ENCODE peak calls at places on chromosomes 3 and 15, in eight cellular contexts. A is suprapubic skin, B is IMR-90, Z is prostate gland, Y is stomach, P is K562, W is heart left ventricle, X is body of pancreas. N is an unnamed sample.

GRCh38 chr15:37046876-37047614 is 53.3 kb downstream of the MEIS2 start:
- DNase-seq in A (no peak), B (peak; percentile 70), Z (no peak), Y (no peak), P (no peak), W (no peak), X (no peak), N (no peak)

GRCh38 chr3:176759815-176760506 is 437.3 kb downstream of the TBL1XR1 start:
- DNase-seq in A (no peak), B (no peak), Z (no peak), Y (no peak), P (no peak), W (no peak), X (peak; percentile 79), N (no peak)

GRCh38 chr15:93001881-93002280 is 87.1 kb downstream of the RGMA start:
- DNase-seq in A (no peak), B (no peak), Z (no peak), Y (no peak), P (no peak), W (no peak), X (no peak), N (no peak)

GRCh38 chr3:111027868-111028267 is 43.7 kb upstream of the NECTIN3 start:
- DNase-seq in A (no peak), B (no peak), Z (no peak), Y (no peak), P (no peak), W (no peak), X (no peak), N (no peak)

GRCh38 chr3:190378240-190378891 is 9.6 kb upstream of the CLDN16 start:
- DNase-seq in A (no peak), B (peak; percentile 79), Z (peak; percentile 75), Y (no peak), P (no peak), W (no peak), X (peak; percentile 40), N (no peak)

GRCh38 chr3:134150476-134150875 is 100.2 kb downstream of the RYK start:
- DNase-seq in A (no peak), B (no peak), Z (no peak), Y (no peak), P (no peak), W (no peak), X (no peak), N (no peak)

GRCh38 chr3:120433662-120434331 is 17.0 kb downstream of the FSTL1 start:
- DNase-seq in A (peak; percentile 48), B (no peak), Z (no peak), Y (no peak), P (no peak), W (no peak), X (no peak), N (no peak)

GRCh38 chr3:118556983-118557382 is 477.7 kb downstream of the IGSF11 start:
- DNase-seq in A (no peak), B (no peak), Z (no peak), Y (no peak), P (no peak), W (no peak), X (no peak), N (no peak)

GRCh38 chr3:159627229-159627628 is 361.4 kb upstream of the IL12A start:
- DNase-seq in A (no peak), B (no peak), Z (no peak), Y (no peak), P (no peak), W (no peak), X (no peak), N (no peak)

GRCh38 chr3:15271785-15272381 is 60.5 kb downstream of the SH3BP5 start:
- DNase-seq in A (peak; percentile 38), B (no peak), Z (no peak), Y (peak; percentile 47), P (no peak), W (peak; percentile 67), X (peak; percentile 74), N (no peak)

GRCh38 chr3:1571736-1572135 is 478.9 kb downstream of the CNTN6 start:
- DNase-seq in A (no peak), B (no peak), Z (no peak), Y (no peak), P (no peak), W (no peak), X (no peak), N (no peak)

GRCh38 chr3:54122802-54123537 is 618 bp downstream of the CACNA2D3 start:
- DNase-seq in A (no peak), B (no peak), Z (no peak), Y (no peak), P (no peak), W (no peak), X (no peak), N (no peak)

GRCh38 chr3:74268753-74269152 is 345.7 kb downstream of the CNTN3 start:
- DNase-seq in A (no peak), B (peak; percentile 59), Z (no peak), Y (no peak), P (no peak), W (no peak), X (no peak), N (no peak)

GRCh38 chr15:58771621-58772235 is 626 bp downstream of the MINDY2 start:
- DNase-seq in A (no peak), B (no peak), Z (peak; percentile 59), Y (peak; percentile 56), P (peak; percentile 55), W (peak; percentile 46), X (peak; percentile 54), N (peak; percentile 10)

GRCh38 chr3:13145826-13146642 is 72.8 kb upstream of the IQSEC1 start:
- DNase-seq in A (peak; percentile 65), B (no peak), Z (no peak), Y (no peak), P (no peak), W (no peak), X (no peak), N (no peak)

GRCh38 chr3:14166877-14167605 is 11.4 kb downstream of the XPC start:
- DNase-seq in A (no peak), B (peak; percentile 26), Z (no peak), Y (no peak), P (no peak), W (no peak), X (no peak), N (no peak)

GRCh38 chr3:193520738-193521137 is 34.0 kb downstream of the ATP13A4 start:
- DNase-seq in A (no peak), B (no peak), Z (no peak), Y (no peak), P (no peak), W (no peak), X (no peak), N (no peak)

GRCh38 chr3:359672-360071 is 163.1 kb downstream of the CHL1 start:
- DNase-seq in A (no peak), B (no peak), Z (no peak), Y (no peak), P (no peak), W (no peak), X (no peak), N (no peak)

GRCh38 chr3:172626241-172626640 is 84.6 kb downstream of the NCEH1 start:
- DNase-seq in A (no peak), B (peak; percentile 74), Z (no peak), Y (no peak), P (no peak), W (no peak), X (no peak), N (no peak)

GRCh38 chr3:4866841-4867240 is 112.4 kb upstream of the BHLHE40 start:
- DNase-seq in A (no peak), B (peak; percentile 30), Z (no peak), Y (no peak), P (no peak), W (no peak), X (peak; percentile 36), N (no peak)

DNA sequence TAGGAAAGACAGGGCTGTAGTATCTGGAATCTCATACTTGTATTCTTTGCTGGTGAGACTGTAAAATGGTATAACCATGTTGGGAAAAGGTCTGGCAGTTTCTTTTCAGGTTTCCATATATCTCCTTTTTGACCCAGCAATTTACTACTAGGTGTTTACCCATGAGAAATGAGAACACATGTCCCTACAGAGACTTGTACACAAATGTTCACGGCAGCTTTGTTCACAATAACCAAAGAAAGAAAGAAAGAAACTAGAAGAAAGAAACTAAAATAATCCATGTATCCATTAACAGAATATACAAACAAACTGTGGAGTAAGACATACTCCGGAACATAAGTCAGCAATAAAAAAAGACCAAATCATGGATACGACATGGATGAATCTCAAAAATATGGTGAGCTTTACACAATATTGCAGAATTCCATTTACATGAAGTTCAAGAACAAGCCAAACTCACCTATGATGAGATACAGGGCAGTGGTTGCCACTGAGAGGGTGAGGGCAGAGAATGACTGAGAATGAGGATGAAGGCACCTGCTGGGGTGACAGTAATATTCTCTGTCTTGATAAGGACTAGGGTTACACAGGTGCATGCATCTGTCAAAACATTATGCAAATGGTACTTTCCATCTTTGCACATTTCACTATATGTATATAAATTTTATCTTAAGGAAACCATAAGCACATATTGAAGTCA is 2.7 kb downstream of the RFTN1 start:
- DNase-seq in A (no peak), B (no peak), Z (no peak), Y (no peak), P (no peak), W (no peak), X (no peak), N (no peak)
- TF ChIP-seq POLR2A in A (no peak), B (no peak), Z (no peak), Y (no peak), P (no peak), W (no peak), X (no peak), N (no peak)

GRCh38 chr15:34370643-34371042 is 3.6 kb upstream of the LPCAT4 start:
- DNase-seq in A (no peak), B (no peak), Z (no peak), Y (no peak), P (no peak), W (no peak), X (no peak), N (no peak)
- TF ChIP-seq POLR2A in A (no peak), B (no peak), Z (no peak), Y (no peak), P (no peak), W (no peak), X (no peak), N (no peak)

DNA sequence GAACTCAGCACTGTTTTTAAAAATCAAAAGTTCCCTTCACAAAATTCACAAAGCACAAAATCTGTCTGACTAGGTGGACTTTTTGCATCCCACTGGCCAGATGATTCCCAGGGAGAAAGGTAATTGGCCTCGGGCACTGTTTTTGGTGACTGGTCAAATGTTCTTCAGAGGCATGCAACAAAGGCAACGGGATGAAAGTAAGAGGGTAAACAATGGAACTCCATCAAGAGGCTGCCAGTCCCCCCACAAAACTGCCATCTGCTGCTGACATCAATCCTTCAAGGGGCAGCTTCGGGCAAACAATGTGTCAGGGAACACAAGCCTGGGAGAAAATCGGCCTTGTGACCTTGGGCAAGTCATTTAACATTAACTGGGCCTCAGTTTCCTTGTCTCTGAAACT is 3.2 kb downstream of the SRGAP3 start:
- DNase-seq in A (no peak), B (no peak), Z (no peak), Y (no peak), P (no peak), W (no peak), X (no peak), N (no peak)
- TF ChIP-seq POLR2A in A (no peak), B (no peak), Z (no peak), Y (no peak), P (no peak), W (no peak), X (no peak), N (no peak)

DNA sequence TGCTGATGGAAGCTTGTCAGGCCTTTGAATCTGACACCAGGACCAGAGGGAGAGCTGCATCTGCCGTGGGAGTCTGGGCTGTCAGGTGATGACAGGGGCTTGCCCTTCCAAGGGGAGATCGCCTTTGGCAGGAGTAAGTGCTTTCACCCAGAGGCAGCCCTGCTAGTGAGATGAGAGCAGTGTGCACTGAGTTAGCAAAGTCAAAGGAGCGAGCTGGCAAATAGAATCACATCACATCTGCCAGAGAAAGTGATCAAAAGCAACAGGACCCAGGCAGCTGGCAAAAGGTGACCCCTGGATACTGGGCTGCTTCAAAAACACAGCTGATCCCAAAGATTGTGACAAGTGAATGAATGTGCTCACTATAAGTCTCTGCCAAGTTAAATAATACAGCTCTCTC is 36.1 kb upstream of the PYDC2 start:
- DNase-seq in A (no peak), B (no peak), Z (no peak), Y (no peak), P (no peak), W (no peak), X (no peak), N (no peak)
- TF ChIP-seq POLR2A in A (no peak), B (no peak), Z (no peak), Y (no peak), P (no peak), W (no peak), X (no peak), N (no peak)

N was measured in H54.